ENCODE peak calls at places on chromosome 16, in four cellular contexts. R, O, F and X are unnamed samples.

GRCh38 chr16:75111514-75112280 is 4.9 kb downstream of the LDHD start:
- DNase-seq in F (no peak), R (no peak), O (no peak), X (no peak)

GRCh38 chr16:27539636-27540035 is 10.1 kb downstream of the GTF3C1 start:
- DNase-seq in O (no peak), F (no peak), R (no peak), X (no peak)

GRCh38 chr16:8931864-8932263 is 31.8 kb downstream of the USP7 start:
- DNase-seq in R (no peak), O (peak), F (no peak), X (peak)

GRCh38 chr16:4624827-4625616 is 396 bp downstream of the MGRN1 start:
- DNase-seq in O (peak), F (no peak), R (peak), X (peak)

GRCh38 chr16:1532081-1532760 is 1.2 kb upstream of the TMEM204 start:
- DNase-seq in O (no peak), R (no peak), F (no peak), X (no peak)

GRCh38 chr16:69535123-69536050 is 30.4 kb upstream of the NFAT5 start:
- DNase-seq in F (no peak), R (no peak), O (no peak), X (no peak)

GRCh38 chr16:88911148-88911945 is 44.9 kb upstream of the PABPN1L start:
- DNase-seq in F (no peak), O (no peak), R (no peak), X (no peak)

GRCh38 chr16:3638916-3639644 is 15.4 kb upstream of the DNASE1 start:
- DNase-seq in R (no peak), F (no peak), O (no peak), X (no peak)

GRCh38 chr16:48542020-48542473 is 67.9 kb downstream of the N4BP1 start:
- DNase-seq in O (no peak), R (no peak), F (peak), X (no peak)

GRCh38 chr16:28105954-28106353 is 42.4 kb upstream of the GSG1L start:
- DNase-seq in R (no peak), O (no peak), F (no peak), X (no peak)

GRCh38 chr16:74605332-74605731 is 1.6 kb downstream of the GLG1 start:
- DNase-seq in O (no peak), R (no peak), F (no peak), X (no peak)

GRCh38 chr16:11497329-11497805 is 89.4 kb downstream of the LITAF start:
- DNase-seq in F (peak), O (peak), R (peak), X (no peak)

GRCh38 chr16:20624205-20624604 is 48.0 kb upstream of the ACSM2B start:
- DNase-seq in O (no peak), R (no peak), F (no peak), X (no peak)

GRCh38 chr16:49442805-49443204 is 69.2 kb downstream of the C16orf78 start:
- DNase-seq in F (no peak), R (no peak), O (no peak), X (no peak)

GRCh38 chr16:24309222-24309905 is 53.2 kb downstream of the CACNG3 start:
- DNase-seq in R (no peak), F (no peak), O (peak), X (peak)

GRCh38 chr16:55418586-55418985 is 60.4 kb upstream of the MMP2 start:
- DNase-seq in R (no peak), F (no peak), O (no peak), X (no peak)

GRCh38 chr16:11010576-11011221 is 66.3 kb downstream of the CLEC16A start:
- DNase-seq in R (no peak), O (no peak), F (no peak), X (no peak)

GRCh38 chr16:68503334-68503733 is 35.8 kb upstream of the ZFP90 start:
- DNase-seq in F (no peak), O (no peak), R (no peak), X (no peak)

GRCh38 chr16:4087990-4088577 is 28.2 kb downstream of the ADCY9 start:
- DNase-seq in R (no peak), F (no peak), O (no peak), X (no peak)

GRCh38 chr16:46949216-46949892 is 24.1 kb downstream of the DNAJA2 start:
- DNase-seq in O (no peak), R (no peak), F (no peak), X (no peak)

GRCh38 chr16:31301708-31302400 is 42.1 kb downstream of the ITGAM start:
- DNase-seq in O (no peak), R (no peak), F (peak), X (peak)

GRCh38 chr16:74230126-74230525 is 66.5 kb upstream of the PSMD7 start:
- DNase-seq in R (no peak), O (no peak), F (no peak), X (no peak)

GRCh38 chr16:13611596-13611995 is 308.4 kb upstream of the ERCC4 start:
- DNase-seq in F (no peak), R (no peak), O (no peak), X (no peak)

GRCh38 chr16:54055864-54056263 is 230.7 kb downstream of the IRX3 start:
- DNase-seq in F (no peak), R (no peak), O (peak), X (no peak)

GRCh38 chr16:3444032-3444388 is 530 bp downstream of the NAA60 start:
- DNase-seq in R (no peak), O (peak), F (no peak), X (no peak)

GRCh38 chr16:27762441-27762840 is 212.5 kb downstream of the KATNIP start:
- DNase-seq in O (no peak), R (no peak), F (no peak), X (no peak)

GRCh38 chr16:54460254-54460860 is 173.8 kb upstream of the IRX3 start:
- DNase-seq in F (no peak), R (no peak), O (no peak), X (no peak)

GRCh38 chr16:84369105-84369504 is 767 bp downstream of the ATP2C2 start:
- DNase-seq in R (no peak), F (no peak), O (no peak), X (no peak)
- TF ChIP-seq CHD4 in R (no peak), F (no peak), O (no peak), X (no peak)

GRCh38 chr16:19513377-19514053 is 8.4 kb downstream of the GDE1 start:
- DNase-seq in F (no peak), R (no peak), O (no peak), X (no peak)
- H3K4me3 ChIP-seq in F (no peak), R (no peak), O (no peak), X (no peak)

GRCh38 chr16:87845213-87845612 is 24.1 kb downstream of the SLC7A5 start:
- DNase-seq in F (no peak), O (no peak), R (no peak), X (no peak)
- TF ChIP-seq CHD4 in F (no peak), O (no peak), R (no peak), X (no peak)

GRCh38 chr16:86762035-86762550 is 183.7 kb downstream of the FOXL1 start:
- DNase-seq in R (no peak), F (no peak), O (no peak), X (no peak)
- H3K4me3 ChIP-seq in R (no peak), F (no peak), O (no peak), X (no peak)

GRCh38 chr16:81562174-81562849 is 117.7 kb downstream of the CMIP start:
- DNase-seq in O (no peak), F (no peak), R (no peak), X (no peak)
- TF ChIP-seq CHD4 in O (no peak), F (no peak), R (no peak), X (no peak)

GRCh38 chr16:401468-402348 is at the start of gene DECR2:
- DNase-seq in R (peak), O (peak), F (peak), X (peak)

GRCh38 chr16:399278-400019 is 2.2 kb upstream of the DECR2 start:
- DNase-seq in O (no peak), R (no peak), F (no peak), X (no peak)

GRCh38 chr16:397736-398332 is 835 bp downstream of the NME4 start:
- DNase-seq in O (peak), F (peak), R (no peak), X (no peak)

GRCh38 chr16:398551-399277 is 1.7 kb downstream of the NME4 start:
- DNase-seq in R (no peak), F (no peak), O (no peak), X (peak)

GRCh38 chr16:400061-400540 is 1.6 kb upstream of the DECR2 start:
- DNase-seq in R (no peak), F (no peak), O (no peak), X (no peak)
- H3K4me3 ChIP-seq in R (peak), F (peak), O (no peak), X (peak)

GRCh38 chr16:77402118-77402517 is 32.7 kb downstream of the ADAMTS18 start:
- DNase-seq in F (no peak), R (no peak), O (no peak), X (no peak)

GRCh38 chr16:77403732-77404131 is 31.1 kb downstream of the ADAMTS18 start:
- DNase-seq in O (no peak), R (no peak), F (no peak), X (no peak)

GRCh38 chr16:77404823-77405222 is 30.0 kb downstream of the ADAMTS18 start:
- DNase-seq in F (no peak), O (no peak), R (no peak), X (no peak)

GRCh38 chr16:77399546-77399945 is 35.3 kb downstream of the ADAMTS18 start:
- DNase-seq in O (no peak), R (no peak), F (no peak), X (no peak)

DNA sequence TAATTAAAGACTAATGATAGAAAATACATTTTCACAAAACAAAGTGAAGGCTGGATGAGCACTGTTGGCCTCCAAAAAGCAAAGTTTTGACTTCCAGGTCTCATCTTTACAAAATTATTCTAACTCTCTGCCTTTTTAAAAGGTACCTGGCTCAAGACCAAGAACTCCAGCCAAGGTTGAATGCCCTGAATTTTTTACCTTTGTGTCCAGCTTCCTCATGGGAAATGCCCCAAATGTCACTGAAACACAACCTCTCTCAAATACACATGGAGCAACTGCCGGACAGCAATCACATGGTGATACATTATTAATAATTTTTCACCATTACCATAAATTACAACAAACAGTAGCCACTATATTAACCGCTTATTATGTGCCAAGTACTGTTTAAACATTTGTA is 32.2 kb downstream of the ADAMTS18 start:
- DNase-seq in O (no peak), R (no peak), F (no peak), X (no peak)
- TF ChIP-seq CHD4 in O (no peak), R (no peak), F (no peak), X (no peak)

DNA sequence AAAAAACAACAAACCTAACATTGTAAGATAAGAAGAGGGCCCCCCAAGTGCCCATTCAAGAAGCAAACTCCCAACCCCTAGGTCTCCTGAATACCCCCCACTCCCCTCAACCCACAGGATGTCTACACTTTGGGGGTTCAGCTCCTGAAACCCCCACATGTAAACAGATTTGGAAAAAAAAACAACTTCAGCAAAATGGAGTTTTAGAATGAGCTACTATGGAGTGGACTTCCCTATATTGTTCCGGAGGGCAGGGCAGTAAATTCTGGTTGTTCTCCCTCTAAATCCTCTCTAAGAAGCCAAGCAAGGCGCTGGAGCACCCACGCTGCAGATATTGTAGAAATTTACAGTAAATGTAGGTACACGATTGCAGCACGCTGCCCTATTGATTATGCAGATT is 8.5 kb upstream of the ZFHX3 start:
- DNase-seq in O (no peak), R (no peak), F (no peak), X (no peak)
- H3K4me3 ChIP-seq in O (peak), R (peak), F (peak), X (no peak)

GRCh38 chr16:85947511-85948509 is 48.8 kb downstream of the IRF8 start:
- DNase-seq in R (peak), O (no peak), F (no peak), X (no peak)
- TF ChIP-seq CHD4 in R (no peak), O (no peak), F (no peak), X (no peak)

DNA sequence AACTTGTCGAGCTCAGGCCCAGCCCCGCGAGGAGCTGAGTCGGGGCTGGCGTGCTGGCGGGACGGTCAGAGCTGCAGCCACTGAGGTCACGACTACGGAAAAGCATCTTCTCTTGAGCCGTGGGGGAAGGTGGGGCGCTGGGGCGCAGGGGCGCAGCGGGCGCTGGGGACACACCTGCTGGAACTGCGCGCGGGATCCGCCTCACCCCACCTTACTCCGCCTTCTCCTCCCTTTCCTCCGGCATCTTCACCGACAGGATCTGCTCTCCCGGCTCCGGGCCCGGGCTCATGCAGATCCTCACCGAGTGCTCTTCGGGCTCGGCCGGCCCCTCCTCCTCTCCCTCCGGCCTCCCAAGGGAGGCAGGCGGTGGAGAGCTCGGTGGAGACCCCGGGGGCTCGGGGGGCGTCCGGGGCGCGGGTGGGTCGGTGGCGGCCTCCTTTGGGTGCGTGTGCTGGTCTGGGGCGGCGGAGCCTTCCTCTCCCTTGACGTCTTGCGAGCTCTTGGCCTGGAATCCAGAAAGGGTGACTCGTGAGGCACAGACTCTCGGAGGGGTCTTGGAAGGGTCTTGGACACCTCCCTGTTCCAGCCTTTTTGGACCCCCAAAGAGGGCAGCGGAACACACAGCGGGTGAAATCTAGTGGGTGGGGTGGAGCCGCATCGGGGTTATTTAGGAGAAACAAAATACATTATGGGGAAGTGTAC is 81.8 kb upstream of the KIFC3 start:
- DNase-seq in F (no peak), R (no peak), O (no peak), X (no peak)
- H3K4me3 ChIP-seq in F (no peak), R (no peak), O (no peak), X (no peak)